ENCODE peak calls at places on chromosomes 5 and 9, in four cellular contexts. Q, N, H and U are unnamed samples.

GRCh38 chr5:92309336-92309991 is 926.3 kb upstream of the ARRDC3 start:
- DNase-seq in H (peak; percentile 20), N (peak; percentile 48), Q (no peak), U (peak; percentile 14)

GRCh38 chr9:112711050-112711689 is 6.7 kb downstream of the INIP start:
- DNase-seq in N (peak; percentile 42), H (no peak), Q (no peak), U (no peak)

GRCh38 chr5:68480385-68480940 is 264.9 kb downstream of the PIK3R1 start:
- DNase-seq in H (no peak), Q (no peak), N (no peak), U (no peak)

GRCh38 chr5:37837101-37838032 is 2.5 kb downstream of the GDNF start:
- DNase-seq in Q (peak; percentile 90), N (peak; percentile 69), H (peak; percentile 89), U (no peak)

GRCh38 chr5:149320791-149321330 is 24.4 kb upstream of the GRPEL2 start:
- DNase-seq in N (peak; percentile 88), Q (peak; percentile 94), H (peak; percentile 61), U (peak; percentile 86)

GRCh38 chr9:79583957-79584654 is 12.3 kb downstream of the TLE4 start:
- DNase-seq in Q (no peak), H (no peak), N (no peak), U (no peak)

GRCh38 chr5:14706615-14707021 is 42.1 kb downstream of the OTULIN start:
- DNase-seq in N (no peak), H (no peak), Q (no peak), U (no peak)

GRCh38 chr5:113256671-113257452 is 177.9 kb downstream of the TSSK1B start:
- DNase-seq in N (no peak), Q (no peak), H (no peak), U (no peak)

GRCh38 chr5:140205216-140205615 is 30.2 kb downstream of the CYSTM1 start:
- DNase-seq in Q (no peak), N (no peak), H (no peak), U (no peak)

GRCh38 chr5:133118741-133119140 is 66.9 kb downstream of the HSPA4 start:
- DNase-seq in N (no peak), Q (no peak), H (no peak), U (no peak)

GRCh38 chr9:32939576-32939975 is 61.9 kb downstream of the APTX start:
- DNase-seq in H (no peak), N (no peak), Q (no peak), U (no peak)

GRCh38 chr5:174596429-174596828 is 128.0 kb upstream of the MSX2 start:
- DNase-seq in H (no peak), Q (no peak), N (no peak), U (no peak)

GRCh38 chr9:91193658-91194391 is 167.9 kb downstream of the AUH start:
- DNase-seq in Q (peak; percentile 88), N (peak; percentile 77), H (peak; percentile 92), U (peak; percentile 85)

GRCh38 chr5:123429993-123430392 is 6.8 kb upstream of the CEP120 start:
- DNase-seq in N (peak; percentile 68), Q (no peak), H (no peak), U (peak; percentile 69)

GRCh38 chr9:105859428-105860091 is 165.2 kb downstream of the TMEM38B start:
- DNase-seq in N (no peak), Q (no peak), H (no peak), U (no peak)

GRCh38 chr5:55636711-55637110 is 75.4 kb downstream of the SLC38A9 start:
- DNase-seq in H (no peak), N (peak; percentile 58), Q (peak; percentile 44), U (no peak)

GRCh38 chr5:111857067-111857466 is 100.1 kb upstream of the NREP start:
- DNase-seq in Q (no peak), N (no peak), H (no peak), U (no peak)

GRCh38 chr9:137435980-137436760 is 5.0 kb downstream of the ENTPD8 start:
- DNase-seq in Q (peak; percentile 91), N (peak; percentile 77), H (no peak), U (peak; percentile 30)

GRCh38 chr5:14281746-14282181 is 138.6 kb downstream of the TRIO start:
- DNase-seq in H (no peak), Q (no peak), N (no peak), U (no peak)

GRCh38 chr9:110337727-110338522 is at the start of gene TXNDC8:
- DNase-seq in Q (no peak), N (no peak), H (no peak), U (no peak)

GRCh38 chr5:177447611-177448243 is 1.1 kb downstream of the PRR7 start:
- DNase-seq in N (peak; percentile 84), Q (peak; percentile 57), H (peak; percentile 85), U (no peak)

GRCh38 chr5:66646570-66646969 is 50.4 kb downstream of the MAST4 start:
- DNase-seq in H (no peak), Q (no peak), N (no peak), U (no peak)

GRCh38 chr9:99349870-99350269 is 127.8 kb downstream of the SEC61B start:
- DNase-seq in H (no peak), N (no peak), Q (no peak), U (no peak)

GRCh38 chr9:113578877-113579269 is 115.3 kb downstream of the RGS3 start:
- DNase-seq in H (no peak), Q (no peak), N (peak; percentile 65), U (peak; percentile 73)

GRCh38 chr5:39394946-39395345 is 29.8 kb downstream of the DAB2 start:
- DNase-seq in Q (no peak), H (no peak), N (no peak), U (no peak)

GRCh38 chr9:68455436-68455835 is 85.2 kb downstream of the TMEM252 start:
- DNase-seq in Q (no peak), H (no peak), N (no peak), U (no peak)

GRCh38 chr5:140561753-140562523 is 2.5 kb downstream of the APBB3 start:
- DNase-seq in H (no peak), N (no peak), Q (no peak), U (no peak)

GRCh38 chr9:76472925-76473324 is 13.9 kb downstream of the GCNT1 start:
- DNase-seq in H (no peak), Q (no peak), N (no peak), U (no peak)

GRCh38 chr5:100841358-100842076 is 61.6 kb downstream of the ST8SIA4 start:
- DNase-seq in N (peak; percentile 25), Q (no peak), H (no peak), U (no peak)

GRCh38 chr9:126536836-126537465 is 76.8 kb upstream of the LMX1B start:
- DNase-seq in Q (no peak), N (no peak), H (no peak), U (no peak)

GRCh38 chr5:157518963-157519362 is 56.6 kb downstream of the ADAM19 start:
- DNase-seq in N (no peak), Q (no peak), H (no peak), U (no peak)

GRCh38 chr5:55638455-55638854 is 73.7 kb downstream of the SLC38A9 start:
- DNase-seq in Q (no peak), N (no peak), H (no peak), U (peak; percentile 43)

GRCh38 chr5:173581408-173582197 is 34.8 kb downstream of the BOD1 start:
- DNase-seq in Q (no peak), N (peak; percentile 26), H (peak; percentile 69), U (no peak)

GRCh38 chr5:169020102-169020501 is 280.8 kb downstream of the SLIT3 start:
- DNase-seq in H (no peak), N (peak; percentile 58), Q (no peak), U (no peak)